ENCODE peak calls at places on chromosomes 11 and 22, in six cellular contexts. P is glutamatergic neuron, S is MCF 10A, X is nephron progenitor cell, K is neural progenitor cell, H is GM13976. R is an unnamed sample.

GRCh38 chr11:26297179-26297970 is 34.6 kb upstream of the ANO3 start:
- DNase-seq in K (peak; percentile 65), X (no peak), P (no peak), S (peak; percentile 64), H (peak; percentile 37), R (no peak)

GRCh38 chr11:69278091-69278867 is 15.7 kb upstream of the MYEOV start:
- DNase-seq in H (no peak), S (peak; percentile 54), P (no peak), K (no peak), X (peak; percentile 43), R (no peak)

GRCh38 chr11:58787903-58788302 is 56.2 kb upstream of the GLYAT start:
- DNase-seq in S (peak; percentile 52), H (no peak), K (no peak), X (no peak), P (no peak), R (no peak)

GRCh38 chr11:67267188-67268035 is 1.1 kb downstream of the GRK2 start:
- DNase-seq in P (peak; percentile 16), H (no peak), K (no peak), X (no peak), S (peak; percentile 49), R (peak; percentile 63)

GRCh38 chr11:126915430-126915829 is 85.1 kb downstream of the KIRREL3 start:
- DNase-seq in H (no peak), S (no peak), P (no peak), K (no peak), X (no peak), R (no peak)

GRCh38 chr11:36354221-36355003 is 58.3 kb downstream of the PRR5L start:
- DNase-seq in K (no peak), P (no peak), X (no peak), S (peak; percentile 47), H (peak; percentile 50), R (no peak)

GRCh38 chr11:450809-451451 is 851 bp downstream of the PTDSS2 start:
- DNase-seq in X (peak; percentile 71), K (peak; percentile 85), S (peak; percentile 66), P (peak; percentile 77), H (peak; percentile 75), R (peak; percentile 85)

GRCh38 chr11:74417379-74417804 is 19.2 kb upstream of the PGM2L1 start:
- DNase-seq in S (no peak), K (no peak), P (no peak), X (no peak), H (no peak), R (no peak)

GRCh38 chr11:69378303-69379141 is 84.6 kb downstream of the MYEOV start:
- DNase-seq in X (no peak), S (no peak), P (no peak), K (no peak), H (no peak), R (no peak)

GRCh38 chr11:18277560-18278271 is 11.7 kb downstream of the SAA1 start:
- DNase-seq in X (no peak), S (peak; percentile 17), H (no peak), K (no peak), P (no peak), R (no peak)

GRCh38 chr11:47917643-47918369 is 62.6 kb upstream of the PTPRJ start:
- DNase-seq in K (no peak), H (no peak), S (peak; percentile 50), P (no peak), X (no peak), R (no peak)

GRCh38 chr11:2913776-2914474 is 15.3 kb downstream of the PHLDA2 start:
- DNase-seq in K (no peak), X (no peak), P (no peak), H (peak; percentile 42), S (no peak), R (no peak)

GRCh38 chr11:76337918-76338317 is 43.0 kb downstream of the THAP12 start:
- DNase-seq in P (no peak), H (no peak), S (no peak), X (no peak), K (no peak), R (no peak)

GRCh38 chr11:129460714-129461113 is 85.1 kb downstream of the BARX2 start:
- DNase-seq in S (no peak), X (no peak), P (no peak), H (no peak), K (no peak), R (no peak)

GRCh38 chr22:42366815-42367581 is 65.2 kb downstream of the NFAM1 start:
- DNase-seq in X (no peak), K (no peak), P (no peak), S (no peak), H (no peak), R (no peak)

GRCh38 chr11:100612766-100613165 is 74.3 kb upstream of the ARHGAP42 start:
- DNase-seq in H (peak; percentile 23), X (no peak), P (no peak), K (no peak), S (no peak), R (no peak)

GRCh38 chr11:2393941-2394817 is 6.4 kb upstream of the TSSC4 start:
- DNase-seq in H (no peak), K (no peak), X (no peak), P (no peak), S (no peak), R (no peak)

GRCh38 chr22:25478111-25478510 is 86.4 kb upstream of the GRK3 start:
- DNase-seq in H (no peak), K (no peak), P (no peak), S (no peak), X (no peak), R (no peak)

GRCh38 chr22:33477131-33478111 is 419.2 kb upstream of the SYN3 start:
- DNase-seq in K (no peak), P (no peak), H (no peak), S (no peak), X (no peak), R (no peak)

GRCh38 chr22:48855013-48855412 is 972.7 kb downstream of the BRD1 start:
- DNase-seq in S (no peak), X (no peak), K (no peak), P (no peak), H (no peak), R (no peak)

GRCh38 chr22:46964773-46965550 is 202.5 kb downstream of the TBC1D22A start:
- DNase-seq in X (no peak), H (no peak), K (no peak), S (no peak), P (no peak), R (no peak)

GRCh38 chr22:23754980-23755636 is 883 bp upstream of the VPREB3 start:
- DNase-seq in K (no peak), P (no peak), S (no peak), X (no peak), H (no peak), R (no peak)

GRCh38 chr11:108436594-108436993 is 30.7 kb downstream of the C11orf65 start:
- DNase-seq in X (no peak), P (no peak), H (no peak), S (no peak), K (no peak), R (no peak)

GRCh38 chr11:117457835-117458234 is 130.2 kb downstream of the CEP164 start:
- DNase-seq in K (no peak), P (no peak), H (no peak), S (no peak), X (no peak), R (no peak)

GRCh38 chr11:117453886-117454563 is 126.4 kb downstream of the CEP164 start:
- DNase-seq in P (no peak), H (no peak), X (no peak), S (no peak), K (no peak), R (no peak)

GRCh38 chr11:117454564-117454917 is 126.9 kb downstream of the CEP164 start:
- DNase-seq in X (no peak), H (no peak), P (no peak), S (no peak), K (no peak), R (no peak)

GRCh38 chr11:117457031-117457785 is 129.6 kb downstream of the CEP164 start:
- DNase-seq in P (peak; percentile 39), X (no peak), K (no peak), S (no peak), H (no peak), R (no peak)

DNA sequence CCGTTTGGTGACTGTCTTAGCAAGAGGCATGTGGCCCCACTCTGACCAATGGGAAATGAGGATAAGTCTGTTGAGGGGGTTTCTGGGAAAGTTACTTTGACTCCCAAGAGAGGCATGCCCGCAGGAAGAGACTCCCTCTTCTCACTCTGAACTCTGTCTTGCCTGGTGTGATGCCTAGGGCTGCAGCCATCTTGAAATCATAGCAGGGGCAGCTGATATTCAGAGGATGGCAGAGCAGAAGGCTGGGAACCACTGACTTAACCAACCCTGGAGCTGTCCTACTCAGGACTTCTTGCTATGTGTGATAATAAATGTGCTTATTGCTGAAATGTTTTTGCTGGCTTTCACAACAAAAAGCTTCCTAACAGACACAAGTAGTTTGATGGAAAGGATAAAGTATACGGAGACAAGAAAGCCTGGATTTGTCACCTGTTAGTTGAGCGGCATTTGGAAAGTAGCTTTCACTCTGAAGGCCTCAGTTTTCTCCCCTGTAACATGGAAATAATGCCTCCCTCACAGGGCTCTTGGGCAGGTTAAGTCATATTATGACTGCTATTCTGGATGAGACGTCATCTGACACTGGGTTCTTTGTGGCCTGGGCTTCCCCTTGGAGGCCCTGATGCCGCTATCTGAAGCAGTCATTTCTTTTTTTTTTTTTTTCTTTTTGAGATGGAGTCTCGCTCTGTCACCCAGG is 128.5 kb downstream of the CEP164 start:
- DNase-seq in H (peak; percentile 83), P (no peak), S (no peak), X (no peak), K (no peak), R (peak; percentile 64)
- TF ChIP-seq CTCF in H (no peak), P (no peak), S (no peak), X (no peak), K (no peak), R (no peak)

DNA sequence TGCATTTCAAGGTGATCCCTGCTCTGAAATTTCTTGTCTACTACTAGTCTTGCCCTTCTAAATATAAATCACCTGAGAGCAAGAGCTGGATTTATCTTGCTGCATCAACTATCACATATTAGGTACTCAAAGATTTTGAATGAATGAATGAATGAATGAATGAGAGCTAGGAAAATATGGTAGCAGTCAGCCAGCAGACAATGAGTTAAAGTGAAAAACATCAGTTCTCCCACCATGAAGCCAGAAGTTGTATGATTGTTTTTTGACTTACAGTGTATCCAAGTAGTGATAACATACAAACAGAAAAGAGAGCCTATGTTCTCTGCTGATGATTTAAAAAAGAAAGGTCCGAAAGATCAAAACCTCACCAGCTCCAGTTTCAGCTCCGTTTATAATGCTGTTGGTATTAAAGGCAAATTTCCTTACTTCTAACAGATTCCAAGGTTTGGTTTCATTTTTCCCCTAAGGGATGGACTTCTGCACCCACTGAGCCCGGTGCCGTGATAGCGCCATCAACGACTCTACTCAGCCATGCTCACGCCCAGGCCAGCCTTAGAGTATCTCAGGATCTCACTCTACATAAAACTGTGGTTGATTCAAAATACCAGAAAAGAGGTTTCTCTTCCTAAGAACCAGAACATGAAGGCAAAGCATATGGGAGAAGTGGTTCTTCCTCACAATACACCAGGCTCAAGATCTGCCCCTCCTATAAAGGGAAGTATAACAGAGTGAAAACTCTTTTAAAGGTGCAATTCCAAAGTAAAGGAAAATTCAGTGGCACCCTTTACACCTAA is 92.0 kb downstream of the SGSM3 start:
- DNase-seq in S (no peak), P (no peak), X (no peak), K (no peak), H (no peak), R (peak; percentile 50)
- TF ChIP-seq CTCF in S (no peak), P (no peak), X (no peak), K (no peak), H (no peak), R (no peak)

GRCh38 chr11:29432719-29433325 is 584.0 kb downstream of the KCNA4 start:
- DNase-seq in S (peak; percentile 47), H (peak; percentile 22), K (peak; percentile 24), P (no peak), X (no peak), R (no peak)
- TF ChIP-seq CTCF in S (peak; percentile 69), H (peak; percentile 22), K (peak; percentile 70), P (peak; percentile 83), X (peak; percentile 53), R (peak; percentile 49)

GRCh38 chr11:84780689-84781293 is 846.4 kb downstream of the DLG2 start:
- DNase-seq in K (peak; percentile 34), P (no peak), S (peak; percentile 24), X (no peak), H (no peak), R (no peak)
- TF ChIP-seq CTCF in K (peak; percentile 71), P (peak; percentile 41), S (peak; percentile 37), X (peak; percentile 38), H (no peak), R (no peak)